ENCODE peak calls at places on chromosomes 3 and 15, in four cellular contexts. One of them, this sample, is unnamed. For H3K36me3 and H3K4me1, the result is how much of the 10 kb centered on the place peaks cover.

GRCh38 chr3:106114848-106115247 is 246.0 kb upstream of the CBLB start:
- DNase-seq in naive thymus-derived CD4-positive, alpha-beta T cell: no peak
- DNase-seq in tibial nerve: no peak
- DNase-seq in breast epithelium: no peak
- DNase-seq in this sample: no peak

GRCh38 chr3:179020112-179020511 is 51.5 kb downstream of the ZMAT3 start:
- DNase-seq in tibial nerve: no peak
- DNase-seq in naive thymus-derived CD4-positive, alpha-beta T cell: no peak
- DNase-seq in breast epithelium: no peak
- DNase-seq in this sample: no peak

GRCh38 chr15:101675015-101675414 is 22.8 kb upstream of the TM2D3 start:
- DNase-seq in tibial nerve: no peak
- DNase-seq in naive thymus-derived CD4-positive, alpha-beta T cell: no peak
- DNase-seq in breast epithelium: no peak
- DNase-seq in this sample: no peak

GRCh38 chr3:149016669-149017541 is 25.6 kb downstream of the GYG1 start:
- DNase-seq in tibial nerve: no peak
- DNase-seq in breast epithelium: no peak
- DNase-seq in naive thymus-derived CD4-positive, alpha-beta T cell: no peak
- DNase-seq in this sample: no peak

GRCh38 chr3:1824359-1824758 is 274.3 kb upstream of the CNTN4 start:
- DNase-seq in tibial nerve: no peak
- DNase-seq in naive thymus-derived CD4-positive, alpha-beta T cell: no peak
- DNase-seq in breast epithelium: no peak
- DNase-seq in this sample: no peak

GRCh38 chr15:76057332-76058000 is 2.3 kb upstream of the TMEM266 start:
- DNase-seq in tibial nerve: no peak
- DNase-seq in naive thymus-derived CD4-positive, alpha-beta T cell: no peak
- DNase-seq in breast epithelium: no peak
- DNase-seq in this sample: no peak

GRCh38 chr15:81575436-81576123 is 201.6 kb upstream of the TMC3 start:
- DNase-seq in tibial nerve: no peak
- DNase-seq in naive thymus-derived CD4-positive, alpha-beta T cell: no peak
- DNase-seq in breast epithelium: no peak
- DNase-seq in this sample: no peak

GRCh38 chr15:40928351-40928974 is 677 bp upstream of the DLL4 start:
- DNase-seq in naive thymus-derived CD4-positive, alpha-beta T cell: no peak
- DNase-seq in breast epithelium: no peak
- DNase-seq in tibial nerve: no peak
- DNase-seq in this sample: no peak

GRCh38 chr15:65833501-65834220 is 35.6 kb upstream of the RAB11A start:
- DNase-seq in tibial nerve: no peak
- DNase-seq in breast epithelium: no peak
- DNase-seq in naive thymus-derived CD4-positive, alpha-beta T cell: no peak
- DNase-seq in this sample: no peak

GRCh38 chr3:127017229-127017628 is 34.3 kb downstream of the PLXNA1 start:
- DNase-seq in breast epithelium: no peak
- DNase-seq in tibial nerve: no peak
- DNase-seq in naive thymus-derived CD4-positive, alpha-beta T cell: no peak
- DNase-seq in this sample: no peak

GRCh38 chr3:127016043-127016343 is 33.1 kb downstream of the PLXNA1 start:
- DNase-seq in tibial nerve: no peak
- DNase-seq in naive thymus-derived CD4-positive, alpha-beta T cell: no peak
- DNase-seq in breast epithelium: no peak
- DNase-seq in this sample: no peak

GRCh38 chr3:127017781-127018180 is 34.9 kb downstream of the PLXNA1 start:
- DNase-seq in tibial nerve: no peak
- DNase-seq in naive thymus-derived CD4-positive, alpha-beta T cell: no peak
- DNase-seq in breast epithelium: no peak
- DNase-seq in this sample: no peak

GRCh38 chr3:127015282-127016042 is 32.5 kb downstream of the PLXNA1 start:
- DNase-seq in naive thymus-derived CD4-positive, alpha-beta T cell: no peak
- DNase-seq in breast epithelium: no peak
- DNase-seq in tibial nerve: no peak
- DNase-seq in this sample: no peak

DNA sequence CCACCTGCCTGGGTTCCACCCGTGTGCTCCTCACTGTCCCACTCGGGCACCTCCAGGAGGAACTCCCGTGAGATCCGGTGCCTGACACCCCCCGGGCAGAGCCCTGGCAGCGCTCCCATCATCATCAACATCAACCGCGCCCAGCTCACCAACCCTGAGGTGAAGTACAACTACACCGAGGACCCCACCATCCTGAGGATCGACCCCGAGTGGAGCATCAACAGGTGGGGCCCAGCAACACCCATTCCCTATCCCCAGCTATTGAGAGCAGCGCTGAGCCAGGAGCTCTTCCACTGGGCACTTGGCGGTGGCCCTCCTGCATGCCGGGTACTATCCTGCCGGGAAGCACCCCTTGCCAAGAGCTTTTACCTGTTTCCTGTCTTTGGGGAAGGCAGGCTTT is 33.5 kb downstream of the PLXNA1 start:
- DNase-seq in naive thymus-derived CD4-positive, alpha-beta T cell: no peak
- DNase-seq in tibial nerve: no peak
- DNase-seq in breast epithelium: no peak
- DNase-seq in this sample: no peak
- H3K36me3 ChIP-seq in naive thymus-derived CD4-positive, alpha-beta T cell: under half
- H3K36me3 ChIP-seq in tibial nerve: half or more
- H3K36me3 ChIP-seq in breast epithelium: under half
- H3K36me3 ChIP-seq in this sample: under half

DNA sequence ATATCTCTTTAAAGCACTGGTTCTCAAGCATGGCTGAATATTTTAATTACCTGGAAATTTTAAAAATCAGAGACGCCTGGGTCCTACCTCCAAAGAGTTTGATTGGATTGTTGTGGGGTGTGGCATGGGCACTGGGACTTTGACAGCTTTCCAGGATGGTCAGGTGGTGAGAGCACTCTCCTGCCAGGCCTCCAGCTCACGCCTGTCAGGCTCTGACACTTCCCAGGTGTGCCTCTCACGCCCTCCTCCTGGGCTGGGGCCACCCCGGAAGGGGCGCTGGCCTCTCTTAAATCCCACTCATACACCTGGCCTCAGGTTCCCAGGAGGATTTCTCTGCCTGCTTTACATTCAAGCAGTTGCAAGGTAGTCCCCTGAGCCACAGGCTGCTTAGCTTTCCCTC is 48.5 kb downstream of the AMOTL2 start:
- DNase-seq in breast epithelium: no peak
- DNase-seq in tibial nerve: no peak
- DNase-seq in naive thymus-derived CD4-positive, alpha-beta T cell: no peak
- DNase-seq in this sample: no peak
- H3K4me1 ChIP-seq in breast epithelium: under half
- H3K4me1 ChIP-seq in tibial nerve: under half
- H3K4me1 ChIP-seq in naive thymus-derived CD4-positive, alpha-beta T cell: under half
- H3K4me1 ChIP-seq in this sample: under half

DNA sequence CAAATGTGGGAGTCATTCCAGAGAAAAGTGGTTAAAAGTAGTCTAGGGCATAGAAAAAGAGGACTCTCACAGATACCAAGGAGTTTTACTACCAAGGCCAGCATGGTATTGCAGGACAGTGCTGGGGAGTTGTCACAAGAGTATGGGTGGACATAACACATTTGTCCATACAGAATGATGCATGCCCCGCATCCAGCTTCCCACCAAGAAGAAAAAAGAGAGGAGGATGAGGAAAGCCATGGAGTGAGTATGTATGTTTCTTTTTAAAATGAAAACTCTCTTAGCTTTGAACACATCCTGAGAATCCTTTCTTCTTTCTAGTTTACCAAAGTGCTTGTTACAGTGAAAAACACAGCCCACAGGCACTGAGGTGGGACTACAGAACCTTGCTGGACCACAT is 12.5 kb downstream of the NR2E3 start:
- DNase-seq in breast epithelium: no peak
- DNase-seq in naive thymus-derived CD4-positive, alpha-beta T cell: no peak
- DNase-seq in tibial nerve: no peak
- DNase-seq in this sample: no peak
- H3K36me3 ChIP-seq in breast epithelium: under half
- H3K36me3 ChIP-seq in naive thymus-derived CD4-positive, alpha-beta T cell: under half
- H3K36me3 ChIP-seq in tibial nerve: half or more
- H3K36me3 ChIP-seq in this sample: under half

GRCh38 chr3:128405554-128406277 is 61.0 kb downstream of the DNAJB8 start:
- DNase-seq in naive thymus-derived CD4-positive, alpha-beta T cell: no peak
- DNase-seq in tibial nerve: no peak
- DNase-seq in breast epithelium: no peak
- DNase-seq in this sample: no peak

GRCh38 chr3:128407986-128408692 is 58.6 kb downstream of the DNAJB8 start:
- DNase-seq in breast epithelium: no peak
- DNase-seq in tibial nerve: no peak
- DNase-seq in naive thymus-derived CD4-positive, alpha-beta T cell: no peak
- DNase-seq in this sample: no peak

GRCh38 chr3:128408693-128409620 is 57.7 kb downstream of the DNAJB8 start:
- DNase-seq in breast epithelium: no peak
- DNase-seq in naive thymus-derived CD4-positive, alpha-beta T cell: no peak
- DNase-seq in tibial nerve: no peak
- DNase-seq in this sample: no peak

GRCh38 chr3:128409621-128410581 is 56.8 kb downstream of the DNAJB8 start:
- DNase-seq in naive thymus-derived CD4-positive, alpha-beta T cell: no peak
- DNase-seq in tibial nerve: no peak
- DNase-seq in breast epithelium: no peak
- DNase-seq in this sample: no peak

DNA sequence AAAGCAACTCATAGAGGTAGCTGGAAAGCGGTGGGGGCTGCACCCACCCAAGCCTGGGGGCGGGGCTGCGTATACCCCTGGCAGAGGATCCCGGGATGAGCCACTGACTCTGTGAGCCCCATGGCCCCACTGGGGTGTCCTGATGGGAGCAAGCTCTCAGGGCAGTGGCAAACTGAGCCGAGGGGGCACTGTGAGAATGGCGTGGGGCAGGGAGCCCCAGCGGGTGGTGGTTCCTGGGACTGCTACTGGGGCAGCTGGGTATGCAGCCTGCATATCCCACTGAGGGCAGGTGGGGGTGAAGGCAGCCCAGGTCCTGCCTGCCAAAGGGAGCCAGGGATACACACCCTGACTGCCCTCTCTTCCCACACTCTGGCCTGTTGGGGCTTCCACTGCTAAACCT is 59.4 kb downstream of the DNAJB8 start:
- DNase-seq in naive thymus-derived CD4-positive, alpha-beta T cell: no peak
- DNase-seq in tibial nerve: no peak
- DNase-seq in breast epithelium: no peak
- DNase-seq in this sample: no peak
- H3K4me1 ChIP-seq in naive thymus-derived CD4-positive, alpha-beta T cell: under half
- H3K4me1 ChIP-seq in tibial nerve: under half
- H3K4me1 ChIP-seq in breast epithelium: under half
- H3K4me1 ChIP-seq in this sample: under half

GRCh38 chr3:58112185-58112535 is 98.6 kb downstream of the DNASE1L3 start:
- DNase-seq in tibial nerve: no peak
- DNase-seq in naive thymus-derived CD4-positive, alpha-beta T cell: no peak
- DNase-seq in breast epithelium: no peak
- DNase-seq in this sample: no peak
- H3K36me3 ChIP-seq in tibial nerve: half or more
- H3K36me3 ChIP-seq in naive thymus-derived CD4-positive, alpha-beta T cell: under half
- H3K36me3 ChIP-seq in breast epithelium: under half
- H3K36me3 ChIP-seq in this sample: under half

GRCh38 chr3:31561891-31562290 is 29.2 kb downstream of the STT3B start:
- DNase-seq in breast epithelium: no peak
- DNase-seq in tibial nerve: no peak
- DNase-seq in naive thymus-derived CD4-positive, alpha-beta T cell: no peak
- DNase-seq in this sample: no peak

GRCh38 chr3:31562525-31562924 is 29.8 kb downstream of the STT3B start:
- DNase-seq in naive thymus-derived CD4-positive, alpha-beta T cell: no peak
- DNase-seq in breast epithelium: no peak
- DNase-seq in tibial nerve: no peak
- DNase-seq in this sample: no peak

GRCh38 chr3:31567036-31567435 is 34.3 kb downstream of the STT3B start:
- DNase-seq in breast epithelium: no peak
- DNase-seq in tibial nerve: no peak
- DNase-seq in naive thymus-derived CD4-positive, alpha-beta T cell: no peak
- DNase-seq in this sample: no peak

GRCh38 chr3:31568649-31569048 is 35.9 kb downstream of the STT3B start:
- DNase-seq in breast epithelium: no peak
- DNase-seq in naive thymus-derived CD4-positive, alpha-beta T cell: no peak
- DNase-seq in tibial nerve: no peak
- DNase-seq in this sample: no peak

DNA sequence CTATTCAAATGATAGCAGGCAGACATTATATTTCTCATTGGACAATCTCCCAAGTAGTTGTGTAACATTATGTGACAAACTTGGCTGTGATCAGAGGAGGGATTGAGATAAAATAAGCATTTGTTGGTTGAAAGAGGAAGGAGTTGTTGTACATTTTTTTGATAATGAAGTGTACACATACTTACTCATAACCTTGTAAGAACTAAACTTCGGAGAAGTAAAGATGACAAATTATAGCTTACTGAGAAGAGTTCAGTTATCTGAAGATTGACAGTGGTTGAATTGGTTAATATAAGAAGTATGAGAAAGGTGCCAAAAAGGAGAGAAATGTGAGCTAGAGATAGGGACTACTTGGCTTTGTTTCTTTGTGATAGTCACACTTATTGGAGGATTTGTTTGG is 32.6 kb downstream of the STT3B start:
- DNase-seq in breast epithelium: no peak
- DNase-seq in tibial nerve: no peak
- DNase-seq in naive thymus-derived CD4-positive, alpha-beta T cell: no peak
- DNase-seq in this sample: no peak
- H3K4me1 ChIP-seq in breast epithelium: under half
- H3K4me1 ChIP-seq in tibial nerve: under half
- H3K4me1 ChIP-seq in naive thymus-derived CD4-positive, alpha-beta T cell: under half
- H3K4me1 ChIP-seq in this sample: under half

GRCh38 chr3:11310258-11310657 is 38.1 kb downstream of the ATG7 start:
- DNase-seq in naive thymus-derived CD4-positive, alpha-beta T cell: no peak
- DNase-seq in tibial nerve: no peak
- DNase-seq in breast epithelium: no peak
- DNase-seq in this sample: no peak
- H3K36me3 ChIP-seq in naive thymus-derived CD4-positive, alpha-beta T cell: under half
- H3K36me3 ChIP-seq in tibial nerve: half or more
- H3K36me3 ChIP-seq in breast epithelium: under half
- H3K36me3 ChIP-seq in this sample: half or more

This sample was measured in effector memory CD4-positive, alpha-beta T cell.